ENCODE peak calls at places on chromosomes 12 and 14, in seven cellular contexts. K, G, O, N, M, C and Q are unnamed samples.

GRCh38 chr14:47715330-47715729 is 39.9 kb upstream of the MDGA2 start:
- DNase-seq in K (peak), G (no peak), O (no peak), N (peak), M (no peak), C (no peak), Q (no peak)

GRCh38 chr12:58922849-58923248 is 2.5 kb upstream of the LRIG3 start:
- DNase-seq in K (no peak), G (no peak), O (no peak), N (no peak), M (no peak), C (no peak), Q (no peak)

GRCh38 chr12:89439946-89440345 is 84.7 kb downstream of the GALNT4 start:
- DNase-seq in K (peak), G (no peak), O (no peak), N (peak), M (no peak), C (no peak), Q (no peak)

GRCh38 chr14:33464563-33464962 is 486.3 kb downstream of the EGLN3 start:
- DNase-seq in K (no peak), G (no peak), O (no peak), N (no peak), M (no peak), C (no peak), Q (no peak)

GRCh38 chr14:87992349-87992719 is 648 bp downstream of the GALC start:
- DNase-seq in K (no peak), G (peak), O (no peak), N (peak), M (no peak), C (no peak), Q (no peak)

GRCh38 chr12:104352106-104352713 is 48.7 kb downstream of the EID3 start:
- DNase-seq in K (no peak), G (no peak), O (no peak), N (no peak), M (no peak), C (no peak), Q (no peak)

GRCh38 chr14:56514663-56515371 is 64.8 kb upstream of the TMEM260 start:
- DNase-seq in K (peak), G (no peak), O (no peak), N (no peak), M (no peak), C (peak), Q (no peak)

GRCh38 chr12:89451876-89452275 is 72.7 kb downstream of the GALNT4 start:
- DNase-seq in K (peak), G (no peak), O (no peak), N (peak), M (no peak), C (no peak), Q (no peak)

GRCh38 chr14:93019367-93019843 is 96.3 kb downstream of the ITPK1 start:
- DNase-seq in K (no peak), G (no peak), O (no peak), N (no peak), M (no peak), C (no peak), Q (peak)

GRCh38 chr12:95115641-95116040 is 42.2 kb upstream of the NR2C1 start:
- DNase-seq in K (no peak), G (no peak), O (no peak), N (no peak), M (no peak), C (no peak), Q (no peak)